ENCODE peak calls at places on chromosome 14, in eight cellular contexts. One of them, this sample, is unnamed.

GRCh38 chr14:59343585-59343984 is 121.6 kb downstream of the GPR135 start:
- DNase-seq in SK-N-SH: no peak
- DNase-seq in ascending aorta: no peak
- DNase-seq in astrocyte: no peak
- DNase-seq in CD8-positive, alpha-beta T cell: no peak
- DNase-seq in fibroblast of pulmonary artery: no peak
- DNase-seq in fibroblast of lung: no peak
- DNase-seq in cardiac fibroblast: no peak
- DNase-seq in this sample: no peak

GRCh38 chr14:71433303-71433702 is 498.9 kb upstream of the RGS6 start:
- DNase-seq in CD8-positive, alpha-beta T cell: no peak
- DNase-seq in fibroblast of pulmonary artery: no peak
- DNase-seq in SK-N-SH: no peak
- DNase-seq in astrocyte: no peak
- DNase-seq in cardiac fibroblast: no peak
- DNase-seq in fibroblast of lung: no peak
- DNase-seq in ascending aorta: no peak
- DNase-seq in this sample: no peak

GRCh38 chr14:102213984-102214658 is 74.4 kb downstream of the WDR20 start:
- DNase-seq in CD8-positive, alpha-beta T cell: no peak
- DNase-seq in SK-N-SH: no peak
- DNase-seq in cardiac fibroblast: no peak
- DNase-seq in fibroblast of pulmonary artery: no peak
- DNase-seq in ascending aorta: no peak
- DNase-seq in fibroblast of lung: no peak
- DNase-seq in astrocyte: no peak
- DNase-seq in this sample: no peak

GRCh38 chr14:39177168-39177545 is 2.1 kb downstream of the PNN start:
- DNase-seq in CD8-positive, alpha-beta T cell: no peak
- DNase-seq in fibroblast of lung: no peak
- DNase-seq in ascending aorta: no peak
- DNase-seq in cardiac fibroblast: no peak
- DNase-seq in fibroblast of pulmonary artery: no peak
- DNase-seq in astrocyte: no peak
- DNase-seq in SK-N-SH: no peak
- DNase-seq in this sample: no peak

GRCh38 chr14:31307198-31307597 is 99.6 kb upstream of the HECTD1 start:
- DNase-seq in fibroblast of lung: no peak
- DNase-seq in cardiac fibroblast: no peak
- DNase-seq in ascending aorta: no peak
- DNase-seq in astrocyte: no peak
- DNase-seq in SK-N-SH: no peak
- DNase-seq in CD8-positive, alpha-beta T cell: no peak
- DNase-seq in fibroblast of pulmonary artery: no peak
- DNase-seq in this sample: no peak

GRCh38 chr14:63938198-63939005 is 85.6 kb downstream of the SYNE2 start:
- DNase-seq in cardiac fibroblast: peak; percentile 43
- DNase-seq in ascending aorta: no peak
- DNase-seq in SK-N-SH: no peak
- DNase-seq in fibroblast of lung: no peak
- DNase-seq in astrocyte: no peak
- DNase-seq in fibroblast of pulmonary artery: peak; percentile 29
- DNase-seq in CD8-positive, alpha-beta T cell: no peak
- DNase-seq in this sample: no peak

GRCh38 chr14:93693914-93694313 is 94.4 kb downstream of the PRIMA1 start:
- DNase-seq in fibroblast of pulmonary artery: no peak
- DNase-seq in SK-N-SH: no peak
- DNase-seq in cardiac fibroblast: no peak
- DNase-seq in CD8-positive, alpha-beta T cell: no peak
- DNase-seq in fibroblast of lung: no peak
- DNase-seq in astrocyte: no peak
- DNase-seq in ascending aorta: no peak
- DNase-seq in this sample: no peak

GRCh38 chr14:22390195-22390594 is 198.8 kb downstream of the DAD1 start:
- DNase-seq in cardiac fibroblast: no peak
- DNase-seq in CD8-positive, alpha-beta T cell: no peak
- DNase-seq in astrocyte: no peak
- DNase-seq in ascending aorta: no peak
- DNase-seq in fibroblast of pulmonary artery: no peak
- DNase-seq in fibroblast of lung: no peak
- DNase-seq in SK-N-SH: no peak
- DNase-seq in this sample: no peak

GRCh38 chr14:68865542-68865941 is 72.7 kb upstream of the ZFP36L1 start:
- DNase-seq in fibroblast of lung: no peak
- DNase-seq in ascending aorta: no peak
- DNase-seq in cardiac fibroblast: no peak
- DNase-seq in astrocyte: no peak
- DNase-seq in CD8-positive, alpha-beta T cell: no peak
- DNase-seq in SK-N-SH: no peak
- DNase-seq in fibroblast of pulmonary artery: no peak
- DNase-seq in this sample: no peak

DNA sequence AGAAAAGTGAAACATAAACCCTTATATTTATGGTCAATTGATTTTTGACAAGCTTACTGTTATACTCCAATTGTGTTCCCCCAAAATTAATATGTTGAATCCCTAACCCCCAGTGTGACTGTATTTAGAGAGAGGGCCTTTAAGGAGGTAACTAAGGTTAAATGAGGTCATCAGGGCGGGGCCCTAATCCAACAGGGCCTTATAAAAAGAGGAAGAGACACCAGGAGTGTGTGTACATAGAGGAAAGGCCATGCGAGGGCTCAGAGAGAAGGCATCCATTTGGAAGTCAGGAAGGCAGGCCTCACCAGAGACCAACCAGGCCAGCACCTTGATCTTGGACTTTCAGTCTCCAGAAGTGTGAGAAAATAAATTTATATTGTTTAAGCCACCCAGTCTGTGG is 6.5 kb upstream of the VTI1B start:
- DNase-seq in SK-N-SH: no peak
- DNase-seq in fibroblast of pulmonary artery: no peak
- DNase-seq in fibroblast of lung: no peak
- DNase-seq in ascending aorta: no peak
- DNase-seq in CD8-positive, alpha-beta T cell: no peak
- DNase-seq in astrocyte: no peak
- DNase-seq in cardiac fibroblast: no peak
- DNase-seq in this sample: no peak
- H3K4me3 ChIP-seq in SK-N-SH: no peak overlapping the region
- H3K4me3 ChIP-seq in fibroblast of pulmonary artery: no peak overlapping the region
- H3K4me3 ChIP-seq in fibroblast of lung: no peak overlapping the region
- H3K4me3 ChIP-seq in ascending aorta: no peak overlapping the region
- H3K4me3 ChIP-seq in CD8-positive, alpha-beta T cell: no peak overlapping the region
- H3K4me3 ChIP-seq in astrocyte: no peak overlapping the region
- H3K4me3 ChIP-seq in cardiac fibroblast: no peak overlapping the region
- H3K4me3 ChIP-seq in this sample: no peak overlapping the region

GRCh38 chr14:72745991-72746980 is 147.6 kb downstream of the DPF3 start:
- DNase-seq in fibroblast of pulmonary artery: peak; percentile 72
- DNase-seq in fibroblast of lung: peak; percentile 87
- DNase-seq in SK-N-SH: no peak
- DNase-seq in cardiac fibroblast: peak; percentile 63
- DNase-seq in ascending aorta: no peak
- DNase-seq in astrocyte: peak; percentile 81
- DNase-seq in CD8-positive, alpha-beta T cell: no peak
- DNase-seq in this sample: peak; percentile 94
- TF ChIP-seq CTCF in fibroblast of pulmonary artery: peak; percentile 24
- TF ChIP-seq CTCF in fibroblast of lung: peak; percentile 40
- TF ChIP-seq CTCF in SK-N-SH: peak; percentile 38
- TF ChIP-seq CTCF in cardiac fibroblast: peak; percentile 39
- TF ChIP-seq CTCF in ascending aorta: peak; percentile 20
- TF ChIP-seq CTCF in astrocyte: peak; percentile 20
- TF ChIP-seq CTCF in CD8-positive, alpha-beta T cell: no peak
- TF ChIP-seq CTCF in this sample: peak; percentile 47

GRCh38 chr14:77185093-77185465 is 3.5 kb downstream of the TMEM63C start:
- DNase-seq in SK-N-SH: no peak
- DNase-seq in astrocyte: no peak
- DNase-seq in cardiac fibroblast: no peak
- DNase-seq in fibroblast of lung: no peak
- DNase-seq in CD8-positive, alpha-beta T cell: no peak
- DNase-seq in ascending aorta: no peak
- DNase-seq in fibroblast of pulmonary artery: no peak
- DNase-seq in this sample: no peak
- H3K4me3 ChIP-seq in SK-N-SH: no peak overlapping the region
- H3K4me3 ChIP-seq in astrocyte: no peak overlapping the region
- H3K4me3 ChIP-seq in cardiac fibroblast: no peak overlapping the region
- H3K4me3 ChIP-seq in fibroblast of lung: no peak overlapping the region
- H3K4me3 ChIP-seq in CD8-positive, alpha-beta T cell: no peak overlapping the region
- H3K4me3 ChIP-seq in ascending aorta: no peak overlapping the region
- H3K4me3 ChIP-seq in fibroblast of pulmonary artery: no peak overlapping the region
- H3K4me3 ChIP-seq in this sample: no peak overlapping the region

GRCh38 chr14:104870368-104871144 is 5.5 kb downstream of the CEP170B start:
- DNase-seq in astrocyte: no peak
- DNase-seq in ascending aorta: no peak
- DNase-seq in fibroblast of lung: no peak
- DNase-seq in CD8-positive, alpha-beta T cell: peak; percentile 16
- DNase-seq in fibroblast of pulmonary artery: no peak
- DNase-seq in SK-N-SH: peak; percentile 80
- DNase-seq in cardiac fibroblast: no peak
- DNase-seq in this sample: no peak
- TF ChIP-seq CTCF in astrocyte: no peak
- TF ChIP-seq CTCF in ascending aorta: peak; percentile 22
- TF ChIP-seq CTCF in fibroblast of lung: no peak
- TF ChIP-seq CTCF in CD8-positive, alpha-beta T cell: no peak
- TF ChIP-seq CTCF in fibroblast of pulmonary artery: peak; percentile 31
- TF ChIP-seq CTCF in SK-N-SH: peak; percentile 54
- TF ChIP-seq CTCF in cardiac fibroblast: peak; percentile 41
- TF ChIP-seq CTCF in this sample: peak; percentile 36